ENCODE peak calls at places on chromosomes 16 and 17, in six cellular contexts. One of them, this sample, is unnamed.

GRCh38 chr17:41965694-41966375 is 760 bp upstream of the CNP start:
- DNase-seq in left ventricle myocardium inferior: peak
- DNase-seq in mammary epithelial cell: peak
- DNase-seq in cardiac muscle cell: peak
- DNase-seq in PC-9: peak
- DNase-seq in Panc1: peak
- DNase-seq in this sample: peak

GRCh38 chr17:34874496-34874895 is 86.8 kb downstream of the CCT6B start:
- DNase-seq in Panc1: no peak
- DNase-seq in left ventricle myocardium inferior: no peak
- DNase-seq in cardiac muscle cell: no peak
- DNase-seq in mammary epithelial cell: no peak
- DNase-seq in PC-9: no peak
- DNase-seq in this sample: no peak

GRCh38 chr16:67936124-67936875 is at the start of gene PSMB10:
- DNase-seq in PC-9: peak
- DNase-seq in Panc1: no peak
- DNase-seq in cardiac muscle cell: peak
- DNase-seq in left ventricle myocardium inferior: peak
- DNase-seq in mammary epithelial cell: peak
- DNase-seq in this sample: peak

GRCh38 chr16:48444574-48444973 is 59.4 kb upstream of the SIAH1 start:
- DNase-seq in left ventricle myocardium inferior: no peak
- DNase-seq in Panc1: peak
- DNase-seq in mammary epithelial cell: peak
- DNase-seq in PC-9: peak
- DNase-seq in cardiac muscle cell: no peak
- DNase-seq in this sample: no peak

GRCh38 chr16:8989099-8989878 is 25.6 kb upstream of the USP7 start:
- DNase-seq in left ventricle myocardium inferior: no peak
- DNase-seq in Panc1: no peak
- DNase-seq in PC-9: no peak
- DNase-seq in mammary epithelial cell: no peak
- DNase-seq in cardiac muscle cell: no peak
- DNase-seq in this sample: no peak

GRCh38 chr16:85202631-85203461 is 90.6 kb upstream of the CIBAR2 start:
- DNase-seq in Panc1: no peak
- DNase-seq in left ventricle myocardium inferior: peak
- DNase-seq in cardiac muscle cell: peak
- DNase-seq in PC-9: no peak
- DNase-seq in mammary epithelial cell: no peak
- DNase-seq in this sample: peak

GRCh38 chr17:76444518-76445311 is 8.2 kb downstream of the UBE2O start:
- DNase-seq in cardiac muscle cell: no peak
- DNase-seq in PC-9: no peak
- DNase-seq in Panc1: no peak
- DNase-seq in mammary epithelial cell: peak
- DNase-seq in left ventricle myocardium inferior: no peak
- DNase-seq in this sample: no peak

GRCh38 chr17:76500074-76500744 is 1.0 kb downstream of the RHBDF2 start:
- DNase-seq in mammary epithelial cell: peak
- DNase-seq in left ventricle myocardium inferior: no peak
- DNase-seq in cardiac muscle cell: no peak
- DNase-seq in PC-9: peak
- DNase-seq in Panc1: no peak
- DNase-seq in this sample: no peak

GRCh38 chr17:2390199-2390880 is 10.5 kb downstream of the MNT start:
- DNase-seq in mammary epithelial cell: no peak
- DNase-seq in left ventricle myocardium inferior: no peak
- DNase-seq in PC-9: no peak
- DNase-seq in Panc1: no peak
- DNase-seq in cardiac muscle cell: no peak
- DNase-seq in this sample: no peak

GRCh38 chr16:84430860-84431259 is 62.5 kb downstream of the ATP2C2 start:
- DNase-seq in Panc1: no peak
- DNase-seq in left ventricle myocardium inferior: no peak
- DNase-seq in cardiac muscle cell: no peak
- DNase-seq in PC-9: no peak
- DNase-seq in mammary epithelial cell: no peak
- DNase-seq in this sample: no peak

GRCh38 chr16:77435240-77435819 is 496 bp upstream of the ADAMTS18 start:
- DNase-seq in PC-9: no peak
- DNase-seq in Panc1: no peak
- DNase-seq in left ventricle myocardium inferior: no peak
- DNase-seq in mammary epithelial cell: no peak
- DNase-seq in cardiac muscle cell: no peak
- DNase-seq in this sample: no peak

GRCh38 chr17:81138083-81138482 is 27.2 kb upstream of the PVALEF start:
- DNase-seq in cardiac muscle cell: no peak
- DNase-seq in left ventricle myocardium inferior: no peak
- DNase-seq in PC-9: no peak
- DNase-seq in Panc1: no peak
- DNase-seq in mammary epithelial cell: no peak
- DNase-seq in this sample: no peak

GRCh38 chr17:2804912-2805311 is 8.7 kb downstream of the RAP1GAP2 start:
- DNase-seq in mammary epithelial cell: no peak
- DNase-seq in Panc1: no peak
- DNase-seq in PC-9: no peak
- DNase-seq in left ventricle myocardium inferior: no peak
- DNase-seq in cardiac muscle cell: no peak
- DNase-seq in this sample: no peak

GRCh38 chr16:22672830-22673210 is 141.1 kb upstream of the HS3ST2 start:
- DNase-seq in cardiac muscle cell: no peak
- DNase-seq in Panc1: no peak
- DNase-seq in mammary epithelial cell: no peak
- DNase-seq in left ventricle myocardium inferior: no peak
- DNase-seq in PC-9: no peak
- DNase-seq in this sample: no peak

GRCh38 chr17:34443832-34444469 is 80.9 kb upstream of the CCL1 start:
- DNase-seq in mammary epithelial cell: no peak
- DNase-seq in left ventricle myocardium inferior: peak
- DNase-seq in PC-9: peak
- DNase-seq in Panc1: no peak
- DNase-seq in cardiac muscle cell: peak
- DNase-seq in this sample: peak

GRCh38 chr17:73343168-73343634 is 31.4 kb upstream of the CDC42EP4 start:
- DNase-seq in PC-9: no peak
- DNase-seq in mammary epithelial cell: peak
- DNase-seq in cardiac muscle cell: peak
- DNase-seq in Panc1: no peak
- DNase-seq in left ventricle myocardium inferior: peak
- DNase-seq in this sample: peak

GRCh38 chr16:3797473-3797872 is 80.1 kb upstream of the TRAP1 start:
- DNase-seq in Panc1: no peak
- DNase-seq in cardiac muscle cell: no peak
- DNase-seq in mammary epithelial cell: peak
- DNase-seq in left ventricle myocardium inferior: no peak
- DNase-seq in PC-9: no peak
- DNase-seq in this sample: no peak

GRCh38 chr16:14405611-14406537 is 224.2 kb downstream of the PARN start:
- DNase-seq in mammary epithelial cell: no peak
- DNase-seq in left ventricle myocardium inferior: no peak
- DNase-seq in cardiac muscle cell: peak
- DNase-seq in Panc1: no peak
- DNase-seq in PC-9: no peak
- DNase-seq in this sample: peak

GRCh38 chr17:72378414-72379395 is 257.9 kb downstream of the SOX9 start:
- DNase-seq in mammary epithelial cell: no peak
- DNase-seq in PC-9: no peak
- DNase-seq in left ventricle myocardium inferior: no peak
- DNase-seq in cardiac muscle cell: no peak
- DNase-seq in Panc1: no peak
- DNase-seq in this sample: peak

GRCh38 chr16:19601083-19601976 is 45.8 kb downstream of the VPS35L start:
- DNase-seq in Panc1: no peak
- DNase-seq in mammary epithelial cell: no peak
- DNase-seq in cardiac muscle cell: peak
- DNase-seq in left ventricle myocardium inferior: no peak
- DNase-seq in PC-9: peak
- DNase-seq in this sample: peak

GRCh38 chr17:57405486-57406072 is 149.3 kb downstream of the MSI2 start:
- DNase-seq in mammary epithelial cell: no peak
- DNase-seq in cardiac muscle cell: no peak
- DNase-seq in PC-9: no peak
- DNase-seq in left ventricle myocardium inferior: no peak
- DNase-seq in Panc1: no peak
- DNase-seq in this sample: no peak

GRCh38 chr17:57403241-57403640 is 146.9 kb downstream of the MSI2 start:
- DNase-seq in cardiac muscle cell: no peak
- DNase-seq in mammary epithelial cell: no peak
- DNase-seq in left ventricle myocardium inferior: no peak
- DNase-seq in Panc1: no peak
- DNase-seq in PC-9: no peak
- DNase-seq in this sample: no peak

GRCh38 chr17:57402691-57403090 is 146.4 kb downstream of the MSI2 start:
- DNase-seq in mammary epithelial cell: no peak
- DNase-seq in PC-9: no peak
- DNase-seq in cardiac muscle cell: no peak
- DNase-seq in Panc1: no peak
- DNase-seq in left ventricle myocardium inferior: no peak
- DNase-seq in this sample: no peak

GRCh38 chr17:57404807-57405485 is 148.6 kb downstream of the MSI2 start:
- DNase-seq in mammary epithelial cell: no peak
- DNase-seq in PC-9: no peak
- DNase-seq in left ventricle myocardium inferior: no peak
- DNase-seq in Panc1: no peak
- DNase-seq in cardiac muscle cell: no peak
- DNase-seq in this sample: no peak

GRCh38 chr17:57404073-57404472 is 147.8 kb downstream of the MSI2 start:
- DNase-seq in PC-9: no peak
- DNase-seq in mammary epithelial cell: no peak
- DNase-seq in cardiac muscle cell: no peak
- DNase-seq in Panc1: no peak
- DNase-seq in left ventricle myocardium inferior: no peak
- DNase-seq in this sample: no peak
- TF ChIP-seq CTCF in PC-9: no peak
- TF ChIP-seq CTCF in mammary epithelial cell: no peak
- TF ChIP-seq CTCF in cardiac muscle cell: no peak
- TF ChIP-seq CTCF in Panc1: no peak
- TF ChIP-seq CTCF in left ventricle myocardium inferior: no peak
- TF ChIP-seq CTCF in this sample: no peak

GRCh38 chr16:69393898-69394849 is 8.4 kb upstream of the TERF2 start:
- DNase-seq in PC-9: no peak
- DNase-seq in Panc1: no peak
- DNase-seq in left ventricle myocardium inferior: no peak
- DNase-seq in mammary epithelial cell: no peak
- DNase-seq in cardiac muscle cell: no peak
- DNase-seq in this sample: no peak

GRCh38 chr16:69396187-69397061 is 10.6 kb upstream of the TERF2 start:
- DNase-seq in PC-9: peak
- DNase-seq in mammary epithelial cell: peak
- DNase-seq in Panc1: no peak
- DNase-seq in left ventricle myocardium inferior: no peak
- DNase-seq in cardiac muscle cell: peak
- DNase-seq in this sample: peak

GRCh38 chr16:69399361-69399760 is 13.6 kb upstream of the TERF2 start:
- DNase-seq in PC-9: no peak
- DNase-seq in left ventricle myocardium inferior: no peak
- DNase-seq in cardiac muscle cell: no peak
- DNase-seq in mammary epithelial cell: no peak
- DNase-seq in Panc1: no peak
- DNase-seq in this sample: no peak

GRCh38 chr16:69395859-69396186 is 10.0 kb upstream of the TERF2 start:
- DNase-seq in mammary epithelial cell: no peak
- DNase-seq in left ventricle myocardium inferior: no peak
- DNase-seq in PC-9: no peak
- DNase-seq in Panc1: no peak
- DNase-seq in cardiac muscle cell: no peak
- DNase-seq in this sample: no peak

GRCh38 chr16:69397821-69398521 is 12.2 kb upstream of the TERF2 start:
- DNase-seq in mammary epithelial cell: peak
- DNase-seq in cardiac muscle cell: peak
- DNase-seq in left ventricle myocardium inferior: no peak
- DNase-seq in Panc1: no peak
- DNase-seq in PC-9: peak
- DNase-seq in this sample: peak
- TF ChIP-seq CTCF in mammary epithelial cell: peak
- TF ChIP-seq CTCF in cardiac muscle cell: peak
- TF ChIP-seq CTCF in left ventricle myocardium inferior: peak
- TF ChIP-seq CTCF in Panc1: peak
- TF ChIP-seq CTCF in PC-9: peak
- TF ChIP-seq CTCF in this sample: peak

GRCh38 chr16:66400503-66401380 is 26.4 kb upstream of the BEAN1 start:
- DNase-seq in left ventricle myocardium inferior: no peak
- DNase-seq in PC-9: no peak
- DNase-seq in mammary epithelial cell: no peak
- DNase-seq in cardiac muscle cell: no peak
- DNase-seq in Panc1: no peak
- DNase-seq in this sample: no peak
- TF ChIP-seq CTCF in left ventricle myocardium inferior: no peak
- TF ChIP-seq CTCF in PC-9: no peak
- TF ChIP-seq CTCF in mammary epithelial cell: no peak
- TF ChIP-seq CTCF in cardiac muscle cell: no peak
- TF ChIP-seq CTCF in Panc1: no peak
- TF ChIP-seq CTCF in this sample: no peak

GRCh38 chr17:6800422-6801027 is 24.5 kb downstream of the FBXO39 start:
- DNase-seq in Panc1: no peak
- DNase-seq in PC-9: no peak
- DNase-seq in mammary epithelial cell: no peak
- DNase-seq in left ventricle myocardium inferior: no peak
- DNase-seq in cardiac muscle cell: no peak
- DNase-seq in this sample: no peak
- TF ChIP-seq CTCF in Panc1: peak
- TF ChIP-seq CTCF in PC-9: no peak
- TF ChIP-seq CTCF in mammary epithelial cell: peak
- TF ChIP-seq CTCF in left ventricle myocardium inferior: peak
- TF ChIP-seq CTCF in cardiac muscle cell: no peak
- TF ChIP-seq CTCF in this sample: peak

GRCh38 chr16:353404-354285 is 1.1 kb upstream of the AXIN1 start:
- DNase-seq in left ventricle myocardium inferior: no peak
- DNase-seq in mammary epithelial cell: peak
- DNase-seq in PC-9: no peak
- DNase-seq in cardiac muscle cell: no peak
- DNase-seq in Panc1: no peak
- DNase-seq in this sample: no peak

GRCh38 chr16:354286-354881 is 1.9 kb upstream of the AXIN1 start:
- DNase-seq in PC-9: no peak
- DNase-seq in mammary epithelial cell: peak
- DNase-seq in Panc1: no peak
- DNase-seq in cardiac muscle cell: no peak
- DNase-seq in left ventricle myocardium inferior: no peak
- DNase-seq in this sample: no peak

GRCh38 chr16:351804-352520 is 561 bp downstream of the AXIN1 start:
- DNase-seq in Panc1: no peak
- DNase-seq in mammary epithelial cell: no peak
- DNase-seq in left ventricle myocardium inferior: peak
- DNase-seq in PC-9: no peak
- DNase-seq in cardiac muscle cell: peak
- DNase-seq in this sample: peak

GRCh38 chr16:354971-355441 is 2.5 kb upstream of the AXIN1 start:
- DNase-seq in Panc1: no peak
- DNase-seq in PC-9: no peak
- DNase-seq in left ventricle myocardium inferior: no peak
- DNase-seq in cardiac muscle cell: no peak
- DNase-seq in mammary epithelial cell: no peak
- DNase-seq in this sample: no peak

GRCh38 chr16:352547-353403 is at the start of gene AXIN1:
- DNase-seq in left ventricle myocardium inferior: peak
- DNase-seq in Panc1: peak
- DNase-seq in cardiac muscle cell: peak
- DNase-seq in PC-9: peak
- DNase-seq in mammary epithelial cell: peak
- DNase-seq in this sample: peak
- TF ChIP-seq CTCF in left ventricle myocardium inferior: peak
- TF ChIP-seq CTCF in Panc1: peak
- TF ChIP-seq CTCF in cardiac muscle cell: peak
- TF ChIP-seq CTCF in PC-9: no peak
- TF ChIP-seq CTCF in mammary epithelial cell: peak
- TF ChIP-seq CTCF in this sample: no peak

GRCh38 chr16:69286941-69287713 is 24.0 kb upstream of the VPS4A start:
- DNase-seq in cardiac muscle cell: peak
- DNase-seq in PC-9: peak
- DNase-seq in mammary epithelial cell: peak
- DNase-seq in Panc1: peak
- DNase-seq in left ventricle myocardium inferior: peak
- DNase-seq in this sample: no peak
- TF ChIP-seq CTCF in cardiac muscle cell: peak
- TF ChIP-seq CTCF in PC-9: peak
- TF ChIP-seq CTCF in mammary epithelial cell: peak
- TF ChIP-seq CTCF in Panc1: peak
- TF ChIP-seq CTCF in left ventricle myocardium inferior: peak
- TF ChIP-seq CTCF in this sample: peak

This sample was measured in nephron progenitor cell.